ENCODE peak calls at places on chromosomes 12 and 14, in four cellular contexts. One of them, this sample, is unnamed.

GRCh38 chr12:7907009-7907408 is 29.0 kb downstream of the SLC2A3 start:
- DNase-seq in K562: peak
- DNase-seq in A549: peak
- DNase-seq in GM12878: no peak
- DNase-seq in this sample: peak

GRCh38 chr12:56299308-56299852 is 750 bp downstream of the CS start:
- DNase-seq in GM12878: no peak
- DNase-seq in K562: peak
- DNase-seq in A549: peak
- DNase-seq in this sample: no peak

GRCh38 chr12:53219956-53220856 is 11.8 kb downstream of the RARG start:
- DNase-seq in GM12878: no peak
- DNase-seq in K562: peak
- DNase-seq in A549: peak
- DNase-seq in this sample: peak

GRCh38 chr12:127133675-127134335 is 1133.2 kb upstream of the TMEM132C start:
- DNase-seq in A549: no peak
- DNase-seq in GM12878: no peak
- DNase-seq in K562: no peak
- DNase-seq in this sample: no peak

GRCh38 chr12:57875753-57876547 is 29.4 kb upstream of the CTDSP2 start:
- DNase-seq in A549: no peak
- DNase-seq in K562: no peak
- DNase-seq in GM12878: no peak
- DNase-seq in this sample: no peak

GRCh38 chr12:95143784-95144205 is 70.4 kb upstream of the NR2C1 start:
- DNase-seq in K562: no peak
- DNase-seq in GM12878: no peak
- DNase-seq in A549: no peak
- DNase-seq in this sample: no peak

GRCh38 chr12:49388682-49389081 is 21.4 kb downstream of the SPATS2 start:
- DNase-seq in GM12878: no peak
- DNase-seq in K562: no peak
- DNase-seq in A549: no peak
- DNase-seq in this sample: no peak

GRCh38 chr12:114399664-114400211 is 6.2 kb downstream of the TBX5 start:
- DNase-seq in GM12878: no peak
- DNase-seq in A549: peak
- DNase-seq in K562: peak
- DNase-seq in this sample: no peak

GRCh38 chr12:38392584-38393144 is 76.1 kb downstream of the ALG10B start:
- DNase-seq in A549: peak
- DNase-seq in K562: no peak
- DNase-seq in GM12878: no peak
- DNase-seq in this sample: no peak
- H3K4me2 ChIP-seq in A549: peak
- H3K4me2 ChIP-seq in K562: no peak
- H3K4me2 ChIP-seq in GM12878: no peak
- H3K4me2 ChIP-seq in this sample: no peak

DNA sequence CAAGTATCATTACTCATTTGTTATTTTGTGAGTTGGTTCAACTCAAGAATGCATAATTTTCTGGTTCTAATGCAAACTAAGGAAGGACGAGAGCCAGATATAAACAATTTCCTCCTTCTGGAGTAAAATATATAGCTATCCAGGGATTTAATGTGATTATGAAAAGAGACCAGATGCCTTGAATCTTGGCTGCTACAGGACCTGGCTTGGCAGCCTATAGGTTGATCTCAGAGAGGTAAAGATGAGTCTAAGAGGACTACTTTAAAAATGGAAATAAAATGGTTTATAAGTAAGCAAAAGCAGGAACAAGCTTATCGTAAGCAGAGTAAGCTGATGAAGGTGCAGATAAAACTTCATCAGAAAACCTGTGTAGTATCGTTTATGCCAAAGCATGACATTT is 176.7 kb upstream of the G2E3 start:
- DNase-seq in K562: no peak
- DNase-seq in A549: no peak
- DNase-seq in GM12878: no peak
- DNase-seq in this sample: no peak
- TF ChIP-seq CHD4 in K562: no peak
- TF ChIP-seq CHD4 in A549: no peak
- TF ChIP-seq CHD4 in GM12878: no peak
- TF ChIP-seq CHD4 in this sample: no peak

GRCh38 chr12:25373396-25373795 is 122.7 kb upstream of the KRAS start:
- DNase-seq in A549: no peak
- DNase-seq in GM12878: no peak
- DNase-seq in K562: no peak
- DNase-seq in this sample: no peak
- H3K4me2 ChIP-seq in A549: no peak
- H3K4me2 ChIP-seq in GM12878: no peak
- H3K4me2 ChIP-seq in K562: no peak
- H3K4me2 ChIP-seq in this sample: no peak

DNA sequence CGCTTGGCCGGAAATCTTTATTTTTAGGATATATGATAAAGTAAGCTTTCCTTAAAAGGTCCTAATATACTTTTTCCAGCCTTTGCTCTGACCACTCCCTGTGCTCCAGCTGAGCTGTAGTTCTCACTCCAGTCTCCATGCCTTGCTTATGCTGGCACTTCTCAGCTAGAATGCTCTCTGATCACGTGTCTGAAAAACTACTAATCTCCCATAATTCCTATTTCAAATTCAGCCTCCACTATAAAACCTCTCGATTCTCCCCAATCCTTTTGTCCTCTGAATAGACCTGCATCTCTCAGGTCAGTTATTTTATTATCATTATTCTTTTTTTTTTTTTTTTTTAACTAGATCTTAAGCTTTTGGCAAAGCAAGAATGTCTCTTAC is 3.7 kb downstream of the BIN2 start:
- DNase-seq in K562: no peak
- DNase-seq in A549: peak
- DNase-seq in GM12878: no peak
- DNase-seq in this sample: no peak
- TF ChIP-seq CHD4 in K562: no peak
- TF ChIP-seq CHD4 in A549: no peak
- TF ChIP-seq CHD4 in GM12878: no peak
- TF ChIP-seq CHD4 in this sample: no peak

DNA sequence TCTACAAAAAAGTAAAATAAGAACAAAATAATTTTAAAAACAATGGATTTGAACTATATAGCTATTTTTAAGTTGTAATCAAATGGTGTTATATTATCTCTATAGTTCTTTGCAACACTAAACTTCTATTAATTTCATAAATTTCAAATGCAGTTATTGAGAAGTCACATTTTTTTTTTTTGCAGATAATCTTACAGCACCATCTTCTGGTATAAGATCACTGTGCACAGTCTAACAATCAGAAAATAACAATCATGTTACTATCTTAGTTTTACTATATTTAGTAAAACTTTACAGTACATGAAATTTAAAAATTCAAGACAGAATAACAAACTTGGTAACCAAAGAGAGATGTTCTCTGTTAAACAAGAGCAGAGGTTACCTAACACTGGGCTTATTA is 40.6 kb downstream of the GXYLT1 start:
- DNase-seq in A549: no peak
- DNase-seq in K562: no peak
- DNase-seq in GM12878: no peak
- DNase-seq in this sample: no peak
- H3K4me2 ChIP-seq in A549: no peak
- H3K4me2 ChIP-seq in K562: no peak
- H3K4me2 ChIP-seq in GM12878: no peak
- H3K4me2 ChIP-seq in this sample: no peak

GRCh38 chr12:76025601-76026575 is 5.7 kb downstream of the PHLDA1 start:
- DNase-seq in K562: no peak
- DNase-seq in A549: peak
- DNase-seq in GM12878: no peak
- DNase-seq in this sample: no peak

GRCh38 chr12:76024102-76024781 is 7.3 kb downstream of the PHLDA1 start:
- DNase-seq in GM12878: no peak
- DNase-seq in A549: no peak
- DNase-seq in K562: no peak
- DNase-seq in this sample: no peak

GRCh38 chr12:76020731-76021672 is 10.6 kb downstream of the PHLDA1 start:
- DNase-seq in GM12878: peak
- DNase-seq in A549: peak
- DNase-seq in K562: no peak
- DNase-seq in this sample: no peak

GRCh38 chr12:76024942-76025600 is 6.5 kb downstream of the PHLDA1 start:
- DNase-seq in K562: no peak
- DNase-seq in A549: peak
- DNase-seq in GM12878: no peak
- DNase-seq in this sample: no peak

DNA sequence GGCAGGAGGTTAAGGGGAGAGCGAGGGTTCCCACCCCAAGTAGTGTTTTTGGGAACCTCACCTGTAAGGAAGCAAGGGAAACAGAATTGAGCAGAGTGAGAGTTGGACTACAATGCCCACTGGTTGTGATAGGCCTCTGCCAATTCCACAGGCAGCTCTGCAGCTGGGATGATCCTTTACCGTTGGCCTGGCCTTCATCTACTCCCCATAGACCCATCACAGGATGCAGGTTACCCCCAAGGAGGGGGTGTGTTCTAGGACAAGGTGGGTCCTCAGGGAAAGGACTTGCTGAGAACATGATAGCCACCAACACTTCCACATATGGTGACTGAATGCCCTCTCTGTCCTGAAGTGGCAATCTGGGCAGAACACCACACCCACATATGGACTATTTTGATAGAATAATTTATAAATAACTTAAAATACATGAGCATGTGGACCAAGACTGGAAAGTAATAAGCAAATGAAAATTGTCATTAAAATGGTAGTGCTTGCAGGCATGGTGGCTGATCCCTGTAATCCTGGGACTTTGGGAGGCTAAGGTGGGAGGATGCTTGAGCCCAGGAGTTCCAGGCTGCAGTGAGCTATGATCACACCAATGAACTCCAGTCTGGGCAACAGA is 8.4 kb downstream of the PHLDA1 start:
- DNase-seq in A549: no peak
- DNase-seq in GM12878: no peak
- DNase-seq in K562: no peak
- DNase-seq in this sample: no peak
- TF ChIP-seq CHD4 in A549: no peak
- TF ChIP-seq CHD4 in GM12878: no peak
- TF ChIP-seq CHD4 in K562: no peak
- TF ChIP-seq CHD4 in this sample: no peak

GRCh38 chr12:11861864-11862600 is 208.7 kb upstream of the BCL2L14 start:
- DNase-seq in K562: no peak
- DNase-seq in A549: no peak
- DNase-seq in GM12878: no peak
- DNase-seq in this sample: no peak
- H3K4me2 ChIP-seq in K562: no peak
- H3K4me2 ChIP-seq in A549: no peak
- H3K4me2 ChIP-seq in GM12878: no peak
- H3K4me2 ChIP-seq in this sample: no peak